ENCODE peak calls at places on chromosomes 16 and 17, in six cellular contexts. I, W, G, T, B and Q are unnamed samples.

GRCh38 chr17:77736207-77736600 is 222.3 kb upstream of the TNRC6C start:
- DNase-seq in I (no peak), W (no peak), G (no peak), T (no peak), B (peak; percentile 4), Q (no peak)

GRCh38 chr16:24635900-24636610 is 93.4 kb upstream of the TNRC6A start:
- DNase-seq in I (peak; percentile 93), W (peak; percentile 23), G (peak; percentile 92), T (no peak), B (peak; percentile 96), Q (peak; percentile 80)

GRCh38 chr16:81730090-81731051 is 48.7 kb upstream of the PLCG2 start:
- DNase-seq in I (peak; percentile 92), W (peak; percentile 68), G (no peak), T (no peak), B (peak; percentile 83), Q (peak; percentile 92)

GRCh38 chr17:78746263-78746948 is 35.7 kb downstream of the CYTH1 start:
- DNase-seq in I (no peak), W (peak; percentile 35), G (no peak), T (no peak), B (no peak), Q (no peak)

GRCh38 chr16:58850627-58851024 is 116.5 kb upstream of the GOT2 start:
- DNase-seq in I (no peak), W (no peak), G (no peak), T (no peak), B (no peak), Q (no peak)

GRCh38 chr17:57032343-57032742 is 52.7 kb upstream of the AKAP1 start:
- DNase-seq in I (no peak), W (no peak), G (no peak), T (no peak), B (no peak), Q (no peak)

GRCh38 chr16:85928411-85928820 is 29.5 kb downstream of the IRF8 start:
- DNase-seq in I (no peak), W (no peak), G (no peak), T (no peak), B (peak; percentile 26), Q (no peak)

GRCh38 chr17:13403982-13404931 is 197.5 kb downstream of the HS3ST3A1 start:
- DNase-seq in I (no peak), W (no peak), G (no peak), T (no peak), B (no peak), Q (no peak)

GRCh38 chr17:46964315-46965265 is 14.5 kb downstream of the RPRML start:
- DNase-seq in I (peak; percentile 55), W (no peak), G (no peak), T (no peak), B (peak; percentile 52), Q (no peak)

GRCh38 chr16:51390877-51391276 is 239.8 kb upstream of the SALL1 start:
- DNase-seq in I (no peak), W (no peak), G (no peak), T (no peak), B (no peak), Q (no peak)

GRCh38 chr16:21203155-21203797 is 8.1 kb downstream of the ZP2 start:
- DNase-seq in I (no peak), W (no peak), G (no peak), T (no peak), B (no peak), Q (no peak)

GRCh38 chr16:66226762-66227161 is 139.7 kb upstream of the CDH5 start:
- DNase-seq in I (no peak), W (no peak), G (no peak), T (no peak), B (no peak), Q (no peak)

GRCh38 chr16:27780468-27781194 is 230.7 kb downstream of the KATNIP start:
- DNase-seq in I (no peak), W (no peak), G (no peak), T (no peak), B (no peak), Q (no peak)

GRCh38 chr16:8634991-8635736 is 13.7 kb downstream of the METTL22 start:
- DNase-seq in I (peak; percentile 50), W (no peak), G (no peak), T (no peak), B (peak; percentile 8), Q (peak; percentile 21)

GRCh38 chr17:42895185-42895555 is 5.4 kb upstream of the G6PC1 start:
- DNase-seq in I (peak; percentile 66), W (no peak), G (peak; percentile 55), T (no peak), B (peak; percentile 86), Q (peak; percentile 82)

GRCh38 chr16:70529051-70529777 is 5.6 kb downstream of the SF3B3 start:
- DNase-seq in I (peak; percentile 56), W (no peak), G (peak; percentile 44), T (no peak), B (peak; percentile 78), Q (peak; percentile 10)

GRCh38 chr17:3318336-3318735 is 20.2 kb upstream of the OR3A1 start:
- DNase-seq in I (no peak), W (no peak), G (no peak), T (no peak), B (no peak), Q (peak; percentile 61)

GRCh38 chr16:85602831-85603755 is 10.0 kb upstream of the GSE1 start:
- DNase-seq in I (no peak), W (no peak), G (no peak), T (no peak), B (no peak), Q (no peak)

GRCh38 chr16:15899538-15900100 is 11.2 kb upstream of the CEP20 start:
- DNase-seq in I (peak; percentile 93), W (no peak), G (peak; percentile 48), T (no peak), B (peak; percentile 64), Q (peak; percentile 94)

GRCh38 chr16:84234656-84235285 is 5.0 kb downstream of the KCNG4 start:
- DNase-seq in I (no peak), W (no peak), G (no peak), T (no peak), B (no peak), Q (no peak)

GRCh38 chr17:82803185-82803584 is 36.6 kb downstream of the ZNF750 start:
- DNase-seq in I (no peak), W (no peak), G (no peak), T (no peak), B (no peak), Q (no peak)

GRCh38 chr17:82334622-82335394 is 1.2 kb upstream of the SECTM1 start:
- DNase-seq in I (peak; percentile 29), W (peak; percentile 39), G (no peak), T (no peak), B (peak; percentile 37), Q (peak; percentile 39)

GRCh38 chr16:1825864-1826690 is 548 bp downstream of the HAGH start:
- DNase-seq in I (no peak), W (peak; percentile 63), G (no peak), T (peak; percentile 45), B (peak; percentile 26), Q (peak; percentile 69)

GRCh38 chr16:30053376-30054015 is 12.1 kb upstream of the ALDOA start:
- DNase-seq in I (peak; percentile 51), W (no peak), G (no peak), T (no peak), B (peak; percentile 91), Q (peak; percentile 58)

GRCh38 chr16:30656974-30657865 is 1.0 kb upstream of the FBRS start:
- DNase-seq in I (no peak), W (no peak), G (no peak), T (no peak), B (no peak), Q (no peak)